ENCODE peak calls at places on chromosomes 2 and 18, in four cellular contexts. A is T-helper 9 cell, Q is NCI-H2171, T is fibroblast of the conjunctiva. V is an unnamed sample.

GRCh38 chr2:233700028-233700635 is 7.4 kb downstream of the UGT1A6 start:
- DNase-seq in A (no peak), Q (no peak), T (no peak), V (no peak)

GRCh38 chr2:159089543-159089942 is 121.1 kb downstream of the TANC1 start:
- DNase-seq in A (no peak), Q (no peak), T (no peak), V (no peak)

GRCh38 chr2:52054824-52055223 is 1022.9 kb upstream of the NRXN1 start:
- DNase-seq in A (no peak), Q (no peak), T (no peak), V (no peak)

GRCh38 chr2:140376686-140377085 is 1596.5 kb upstream of the NXPH2 start:
- DNase-seq in A (no peak), Q (no peak), T (no peak), V (no peak)

GRCh38 chr2:55879976-55880375 is 43.6 kb downstream of the EFEMP1 start:
- DNase-seq in A (no peak), Q (no peak), T (no peak), V (no peak)

GRCh38 chr2:218970916-218971315 is 11.4 kb downstream of the CDK5R2 start:
- DNase-seq in A (no peak), Q (no peak), T (no peak), V (no peak)

GRCh38 chr2:8154936-8155335 is 526.9 kb upstream of the ID2 start:
- DNase-seq in A (no peak), Q (no peak), T (no peak), V (no peak)

GRCh38 chr18:44805643-44806042 is 125.0 kb downstream of the SETBP1 start:
- DNase-seq in A (no peak), Q (no peak), T (no peak), V (no peak)

GRCh38 chr2:235701206-235701605 is 207.4 kb downstream of the AGAP1 start:
- DNase-seq in A (no peak), Q (no peak), T (no peak), V (no peak)

GRCh38 chr2:240459401-240460242 is 24.2 kb downstream of the GPC1 start:
- DNase-seq in A (no peak), Q (no peak), T (no peak), V (no peak)

GRCh38 chr18:60060578-60060977 is 160.8 kb downstream of the PMAIP1 start:
- DNase-seq in A (no peak), Q (no peak), T (no peak), V (no peak)

GRCh38 chr18:44742741-44743311 is 62.1 kb downstream of the SETBP1 start:
- DNase-seq in A (no peak), Q (peak), T (peak), V (no peak)

GRCh38 chr2:232994446-232994845 is 18.6 kb downstream of the NGEF start:
- DNase-seq in A (no peak), Q (no peak), T (no peak), V (no peak)

GRCh38 chr2:197930570-197931278 is 126.3 kb downstream of the PLCL1 start:
- DNase-seq in A (no peak), Q (no peak), T (no peak), V (no peak)

GRCh38 chr2:127371037-127371436 is 16.7 kb downstream of the MAP3K2 start:
- DNase-seq in A (no peak), Q (no peak), T (no peak), V (no peak)

GRCh38 chr2:40155728-40156127 is 296.2 kb downstream of the SLC8A1 start:
- DNase-seq in A (no peak), Q (no peak), T (no peak), V (no peak)

GRCh38 chr2:64192570-64193192 is 48.5 kb upstream of the PELI1 start:
- DNase-seq in A (no peak), Q (no peak), T (no peak), V (no peak)

V was measured in D721Med.